ENCODE peak calls at places on chromosome 9, in five cellular contexts. M, H, F, X and R are unnamed samples. For H3K4me1, the result is how much of the 10 kb centered on the place peaks cover.

GRCh38 chr9:97696025-97696822 is 916 bp downstream of the XPA start:
- DNase-seq in F (peak), M (no peak), H (no peak), X (no peak), R (peak)

GRCh38 chr9:33167084-33167948 is at the start of gene B4GALT1:
- DNase-seq in F (peak), M (peak), H (peak), X (peak), R (peak)

GRCh38 chr9:126331964-126332748 is 5.5 kb downstream of the MVB12B start:
- DNase-seq in X (peak), H (no peak), M (no peak), F (no peak), R (no peak)

GRCh38 chr9:124267271-124267807 is 9.6 kb downstream of the NEK6 start:
- DNase-seq in F (peak), X (no peak), H (no peak), M (peak), R (peak)

GRCh38 chr9:99430301-99430700 is 208.2 kb downstream of the SEC61B start:
- DNase-seq in X (no peak), F (no peak), H (no peak), M (no peak), R (peak)

GRCh38 chr9:7094576-7094975 is 336.8 kb downstream of the KDM4C start:
- DNase-seq in F (no peak), X (no peak), H (no peak), M (no peak), R (no peak)

GRCh38 chr9:109996936-109997580 is 210.9 kb downstream of the C9orf152 start:
- DNase-seq in F (no peak), X (no peak), H (no peak), M (peak), R (no peak)

GRCh38 chr9:33778700-33779351 is 16.5 kb upstream of the PRSS3 start:
- DNase-seq in H (no peak), F (peak), X (no peak), M (peak), R (peak)

GRCh38 chr9:86494644-86495081 is 140.5 kb upstream of the TUT7 start:
- DNase-seq in H (no peak), M (no peak), X (no peak), F (no peak), R (peak)

GRCh38 chr9:134408389-134408788 is 82.1 kb downstream of the RXRA start:
- DNase-seq in H (no peak), M (no peak), X (no peak), F (no peak), R (no peak)

GRCh38 chr9:2985343-2985742 is 141.4 kb upstream of the PUM3 start:
- DNase-seq in M (no peak), F (no peak), H (no peak), X (no peak), R (no peak)

GRCh38 chr9:25472085-25472607 is 206.1 kb downstream of the TUSC1 start:
- DNase-seq in M (no peak), F (no peak), H (no peak), X (no peak), R (no peak)

GRCh38 chr9:72271617-72272478 is 93.2 kb downstream of the ZFAND5 start:
- DNase-seq in F (peak), X (no peak), M (peak), H (peak), R (peak)

GRCh38 chr9:109369285-109369684 is 48.4 kb upstream of the EPB41L4B start:
- DNase-seq in X (no peak), H (no peak), M (peak), F (no peak), R (no peak)

GRCh38 chr9:27499481-27499880 is 24.6 kb upstream of the IFNK start:
- DNase-seq in X (no peak), F (no peak), H (no peak), M (peak), R (peak)

GRCh38 chr9:93141771-93142483 is 7.9 kb upstream of the NINJ1 start:
- DNase-seq in H (no peak), X (peak), M (no peak), F (no peak), R (no peak)

GRCh38 chr9:16333697-16334096 is 536.8 kb downstream of the BNC2 start:
- DNase-seq in X (no peak), H (no peak), F (no peak), M (no peak), R (peak)

GRCh38 chr9:103992938-103993595 is 101.0 kb upstream of the SMC2 start:
- DNase-seq in M (no peak), F (no peak), X (no peak), H (no peak), R (no peak)

GRCh38 chr9:1454211-1454979 is 404.2 kb downstream of the DMRT2 start:
- DNase-seq in M (no peak), F (no peak), X (no peak), H (no peak), R (no peak)

GRCh38 chr9:35422753-35423152 is 67.2 kb upstream of the RUSC2 start:
- DNase-seq in M (no peak), F (no peak), H (no peak), X (no peak), R (no peak)

GRCh38 chr9:87039809-87040392 is 92.6 kb upstream of the GAS1 start:
- DNase-seq in M (no peak), H (no peak), F (peak), X (no peak), R (peak)

GRCh38 chr9:73146113-73146815 is 5.4 kb upstream of the ANXA1 start:
- DNase-seq in H (no peak), X (no peak), F (no peak), M (no peak), R (no peak)

GRCh38 chr9:7871977-7872730 is 72.6 kb upstream of the DMAC1 start:
- DNase-seq in M (no peak), X (no peak), F (no peak), H (no peak), R (no peak)

GRCh38 chr9:26129216-26129615 is 451.0 kb upstream of the TUSC1 start:
- DNase-seq in H (no peak), F (no peak), M (no peak), X (no peak), R (peak)

DNA sequence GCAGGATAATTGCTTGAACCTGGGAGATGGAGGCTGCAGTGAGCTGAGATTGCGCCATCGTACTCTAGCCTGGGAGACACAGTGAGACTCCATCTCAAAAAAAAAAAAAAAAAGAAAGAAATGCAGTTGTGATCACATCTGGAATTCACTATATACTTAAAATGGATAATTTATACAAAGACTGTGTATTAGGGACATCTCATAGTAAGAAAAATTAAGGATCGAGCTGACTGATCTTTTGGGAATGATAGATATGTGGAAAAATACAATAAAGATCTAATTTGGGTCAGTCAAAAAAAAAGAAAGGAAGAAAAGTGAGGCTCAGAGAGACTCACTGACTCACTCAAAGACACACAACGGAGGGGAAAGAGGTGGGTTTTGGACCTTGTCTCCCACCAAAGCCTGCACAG is 73.2 kb upstream of the STXBP1 start:
- DNase-seq in X (no peak), M (no peak), H (no peak), F (peak), R (peak)
- H3K4me1 ChIP-seq in X (half or more), M (under half), H (under half), F (half or more), R (half or more)

DNA sequence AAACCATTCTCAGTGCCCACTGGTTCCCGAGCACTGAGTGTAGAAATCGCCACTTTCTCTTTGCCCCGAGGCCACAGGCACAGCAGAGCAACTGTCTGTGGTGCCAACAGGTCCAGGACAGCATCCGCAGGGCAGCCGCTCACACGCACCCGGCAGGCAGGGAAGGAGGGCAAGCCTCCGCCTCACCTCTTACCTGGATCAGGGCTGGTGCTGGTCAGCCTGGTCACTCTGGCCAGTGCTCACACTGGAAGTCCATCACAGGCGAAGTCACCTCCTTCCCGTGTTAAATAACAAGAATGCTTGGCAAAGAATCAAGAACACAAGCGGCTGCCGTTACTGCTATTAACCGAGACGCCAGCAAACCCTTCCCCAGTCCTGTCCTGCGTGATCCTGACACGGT is 13.7 kb downstream of the DIPK1B start:
- DNase-seq in M (no peak), F (no peak), X (no peak), H (no peak), R (no peak)
- H3K4me1 ChIP-seq in M (under half), F (under half), X (half or more), H (under half), R (under half)

DNA sequence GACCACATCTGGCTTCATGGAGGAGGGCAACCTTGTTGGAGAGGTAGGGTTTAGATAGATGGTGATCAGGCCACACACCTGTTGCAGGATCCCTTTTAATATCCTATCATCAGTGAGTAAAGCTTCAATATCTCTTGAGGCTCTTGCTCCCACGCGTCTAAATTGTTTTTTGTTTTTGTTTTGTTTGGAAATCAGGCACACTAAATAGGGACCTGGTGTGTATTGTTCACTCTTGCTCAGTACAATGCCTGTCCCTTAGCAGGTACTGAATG is 2.6 kb upstream of the TMEM268 start:
- DNase-seq in X (no peak), F (no peak), H (no peak), M (no peak), R (no peak)
- H3K4me1 ChIP-seq in X (under half), F (half or more), H (under half), M (under half), R (under half)

GRCh38 chr9:9222730-9223129 is 1390.1 kb downstream of the PTPRD start:
- DNase-seq in M (no peak), H (no peak), F (no peak), X (no peak), R (no peak)

GRCh38 chr9:9214052-9214451 is 1398.8 kb downstream of the PTPRD start:
- DNase-seq in M (no peak), H (no peak), X (no peak), F (no peak), R (no peak)

GRCh38 chr9:9212963-9213362 is 1399.8 kb downstream of the PTPRD start:
- DNase-seq in M (no peak), X (no peak), F (no peak), H (no peak), R (no peak)

GRCh38 chr9:9215050-9215449 is 1397.8 kb downstream of the PTPRD start:
- DNase-seq in H (no peak), F (no peak), X (no peak), M (no peak), R (no peak)

GRCh38 chr9:9216934-9217333 is 1395.9 kb downstream of the PTPRD start:
- DNase-seq in M (no peak), H (no peak), F (no peak), X (no peak), R (no peak)
- H3K4me1 ChIP-seq in M (under half), H (under half), F (under half), X (under half), R (under half)

DNA sequence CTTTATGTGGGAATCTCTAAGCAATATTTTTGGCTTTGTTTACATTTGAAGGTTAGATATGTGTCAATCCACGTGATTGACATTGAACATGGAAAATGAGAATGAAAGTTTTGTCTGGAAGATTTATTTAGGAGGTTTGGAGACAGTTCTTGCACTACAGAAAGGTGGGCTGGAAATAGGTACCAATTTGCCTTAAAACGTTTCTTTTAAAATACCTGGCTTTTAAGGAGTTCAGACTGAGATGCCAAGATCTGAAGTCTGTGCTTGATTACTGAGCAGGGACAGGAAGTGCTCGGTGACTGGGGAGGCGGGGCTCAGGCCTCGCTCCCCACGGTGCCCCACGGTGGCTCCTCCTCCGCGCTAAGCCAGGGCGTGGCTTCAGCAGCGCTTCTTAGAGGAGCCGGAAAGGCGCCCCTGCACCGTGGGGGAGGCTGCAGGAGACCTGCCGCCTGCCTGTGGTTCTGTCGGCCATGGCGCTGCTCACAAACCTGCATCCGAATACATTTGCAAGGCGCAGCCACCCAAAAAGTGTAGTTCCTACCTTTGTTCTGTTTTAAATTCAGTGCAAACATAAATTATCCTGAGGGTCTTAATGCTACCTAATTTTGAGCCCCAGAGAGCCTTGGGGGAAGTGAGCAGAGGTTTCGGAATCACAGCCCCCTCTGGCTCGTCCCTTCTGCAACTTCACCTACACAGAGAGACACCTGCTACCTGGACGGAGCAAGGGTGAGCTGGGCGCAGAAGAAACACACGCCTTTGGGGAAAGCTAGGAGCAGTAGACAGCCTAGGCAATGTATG is 49.2 kb downstream of the USP20 start:
- DNase-seq in X (peak), H (peak), F (peak), M (peak), R (peak)
- H3K4me1 ChIP-seq in X (under half), H (under half), F (under half), M (under half), R (under half)

DNA sequence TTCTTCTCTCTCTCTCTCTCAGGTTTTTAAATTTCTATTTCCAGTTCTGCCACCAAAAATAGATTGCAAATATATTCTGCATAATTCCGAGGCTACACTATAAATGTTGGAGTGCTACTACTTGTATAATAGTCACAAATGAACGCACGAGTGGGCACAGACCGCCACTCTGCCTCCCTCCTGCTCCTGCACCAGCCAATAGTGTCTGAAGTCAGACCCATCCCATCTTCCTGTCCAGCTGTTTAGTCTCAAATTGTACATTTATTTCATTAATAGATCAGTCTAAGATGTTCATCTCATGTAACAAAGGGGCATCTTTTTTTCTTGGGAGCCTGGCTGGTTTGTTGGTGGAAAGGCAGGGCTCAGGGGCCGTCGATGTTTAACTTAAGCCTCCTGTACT is 178.9 kb downstream of the AUH start:
- DNase-seq in X (peak), F (no peak), H (no peak), M (no peak), R (no peak)
- H3K4me1 ChIP-seq in X (under half), F (under half), H (under half), M (under half), R (under half)

DNA sequence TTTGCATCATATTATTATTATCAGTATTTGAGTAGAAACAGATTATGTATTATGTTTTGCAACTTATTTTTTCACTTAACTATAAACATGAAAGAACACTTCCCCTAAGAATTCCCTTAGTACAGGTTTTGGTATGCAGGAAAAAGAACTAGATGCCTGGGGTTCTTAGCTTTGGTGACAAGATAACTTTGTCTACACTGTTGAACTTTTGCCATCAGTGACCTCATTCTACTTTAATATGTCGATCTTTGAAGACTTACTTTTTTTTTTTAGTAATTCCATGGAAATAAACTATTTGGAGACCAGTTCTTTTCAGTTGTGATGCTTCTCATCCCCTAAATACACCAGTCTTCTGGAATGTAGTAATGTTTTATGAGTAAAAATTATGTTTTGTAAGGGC is 34.3 kb downstream of the ZNF462 start:
- DNase-seq in M (no peak), F (peak), H (no peak), X (no peak), R (peak)
- H3K4me1 ChIP-seq in M (under half), F (under half), H (under half), X (under half), R (under half)

DNA sequence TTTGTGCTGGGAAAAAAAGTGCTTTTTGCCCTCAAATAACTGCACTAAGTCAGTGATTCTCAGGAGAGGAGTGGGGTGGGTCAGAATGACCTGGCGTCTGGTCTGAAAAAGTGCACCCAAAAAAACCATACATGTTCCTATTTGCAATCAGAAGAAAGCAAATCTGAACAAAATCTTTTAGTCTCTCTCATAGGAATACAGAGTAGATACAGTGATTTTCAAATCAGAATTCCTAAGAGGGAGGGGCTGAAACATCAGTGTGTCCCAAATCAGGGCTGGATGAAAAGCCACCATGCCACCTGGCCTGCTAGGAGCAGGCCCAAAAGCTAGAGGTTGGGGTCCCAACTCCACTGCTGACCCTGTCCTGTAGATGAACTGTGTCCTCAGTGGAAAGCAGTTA is 66.8 kb downstream of the RAPGEF1 start:
- DNase-seq in H (no peak), M (no peak), X (no peak), F (no peak), R (no peak)
- H3K4me1 ChIP-seq in H (under half), M (under half), X (half or more), F (half or more), R (under half)